ENCODE peak calls at places on chromosomes 5 and 9, in eight cellular contexts. Q is GM12891, S is HFFc6, Z is lung, A is ovary, O is NCI-H1092 treated with DMSO at 0.1 percent for 48 hours, M is cardiac septum, N is A549. L is an unnamed sample.

GRCh38 chr9:27353405-27354229 is 56.7 kb upstream of the EQTN start:
- DNase-seq in Q (no peak), S (no peak), Z (no peak), A (no peak), O (peak), M (no peak), N (no peak), L (no peak)

GRCh38 chr9:128712451-128713410 is 10.4 kb downstream of the PKN3 start:
- DNase-seq in Q (no peak), S (no peak), Z (no peak), A (peak), O (no peak), M (no peak), N (no peak), L (no peak)

GRCh38 chr5:76473676-76474075 is 70.6 kb downstream of the IQGAP2 start:
- DNase-seq in Q (peak), S (no peak), Z (no peak), A (no peak), O (no peak), M (no peak), N (no peak), L (no peak)

GRCh38 chr5:54927097-54927746 is 58.2 kb downstream of the ESM1 start:
- DNase-seq in Q (no peak), S (no peak), Z (no peak), A (no peak), O (no peak), M (no peak), N (no peak), L (no peak)

GRCh38 chr9:15967068-15967467 is 414.2 kb downstream of the CCDC171 start:
- DNase-seq in Q (no peak), S (no peak), Z (no peak), A (no peak), O (no peak), M (no peak), N (no peak), L (no peak)

GRCh38 chr9:133359420-133360175 is 3.2 kb downstream of the SURF2 start:
- DNase-seq in Q (no peak), S (no peak), Z (no peak), A (no peak), O (peak), M (no peak), N (no peak), L (no peak)

GRCh38 chr9:130128251-130128650 is 44.0 kb upstream of the NCS1 start:
- DNase-seq in Q (no peak), S (no peak), Z (no peak), A (no peak), O (no peak), M (no peak), N (no peak), L (no peak)

GRCh38 chr5:50694027-50694590 is 27.7 kb downstream of the PARP8 start:
- DNase-seq in Q (no peak), S (no peak), Z (no peak), A (no peak), O (no peak), M (no peak), N (no peak), L (no peak)

GRCh38 chr5:78927657-78928282 is 57.3 kb downstream of the ARSB start:
- DNase-seq in Q (no peak), S (no peak), Z (no peak), A (no peak), O (no peak), M (no peak), N (peak), L (peak)